ENCODE peak calls at places on chromosomes 12 and 14, in four cellular contexts. E is uterus, V is hepatocyte, D is foreskin keratinocyte. O is an unnamed sample.

GRCh38 chr14:21039059-21039422 is 3.1 kb upstream of the RNASE7 start:
- DNase-seq in E (peak), V (peak), D (no peak), O (no peak)

GRCh38 chr14:67533754-67534085 is 630 bp downstream of the PLEKHH1 start:
- DNase-seq in E (no peak), V (no peak), D (no peak), O (no peak)

GRCh38 chr12:6369916-6370575 is 5.3 kb downstream of the SCNN1A start:
- DNase-seq in E (no peak), V (no peak), D (no peak), O (no peak)

GRCh38 chr12:23895792-23896218 is 53.7 kb downstream of the SOX5 start:
- DNase-seq in E (no peak), V (no peak), D (no peak), O (no peak)

GRCh38 chr12:49098035-49098451 is 3.4 kb upstream of the DHH start:
- DNase-seq in E (no peak), V (peak), D (no peak), O (no peak)

GRCh38 chr12:26032719-26033241 is 74.3 kb downstream of the RASSF8 start:
- DNase-seq in E (no peak), V (peak), D (no peak), O (no peak)

GRCh38 chr14:78595797-78596196 is 425.6 kb downstream of the NRXN3 start:
- DNase-seq in E (no peak), V (peak), D (no peak), O (no peak)

GRCh38 chr12:77433799-77434198 is 368.4 kb upstream of the E2F7 start:
- DNase-seq in E (no peak), V (no peak), D (no peak), O (no peak)

GRCh38 chr14:68547305-68548193 is 245.3 kb downstream of the ZFP36L1 start:
- DNase-seq in E (peak), V (peak), D (peak), O (peak)

GRCh38 chr14:37063467-37064240 is 108.8 kb downstream of the SLC25A21 start:
- DNase-seq in E (no peak), V (no peak), D (no peak), O (no peak)

GRCh38 chr12:78759387-78759786 is 105.2 kb upstream of the SYT1 start:
- DNase-seq in E (no peak), V (peak), D (peak), O (no peak)

GRCh38 chr12:97487470-97487869 is 24.9 kb downstream of the RMST start:
- DNase-seq in E (no peak), V (no peak), D (no peak), O (no peak)

GRCh38 chr12:89316705-89317139 is 35.6 kb downstream of the DUSP6 start:
- DNase-seq in E (no peak), V (no peak), D (no peak), O (no peak)

GRCh38 chr14:105999361-106000028 is 473.1 kb downstream of the TMEM121 start:
- DNase-seq in E (no peak), V (peak), D (no peak), O (no peak)

GRCh38 chr12:106039646-106040404 is 98.9 kb downstream of the NUAK1 start:
- DNase-seq in E (no peak), V (no peak), D (no peak), O (no peak)

GRCh38 chr12:132955094-132955932 is 793 bp downstream of the ZNF605 start:
- DNase-seq in E (peak), V (peak), D (peak), O (no peak)

GRCh38 chr14:54807428-54807827 is 95.2 kb downstream of the GCH1 start:
- DNase-seq in E (no peak), V (no peak), D (no peak), O (no peak)

GRCh38 chr12:89343127-89343526 is 9.2 kb downstream of the DUSP6 start:
- DNase-seq in E (peak), V (peak), D (no peak), O (peak)

GRCh38 chr14:67497716-67498115 is 9.2 kb upstream of the TMEM229B start:
- DNase-seq in E (no peak), V (no peak), D (no peak), O (no peak)

GRCh38 chr12:69284131-69284530 is 44.8 kb downstream of the CPSF6 start:
- DNase-seq in E (peak), V (peak), D (no peak), O (peak)

GRCh38 chr14:68864301-68864810 is 71.5 kb upstream of the ZFP36L1 start:
- DNase-seq in E (no peak), V (no peak), D (no peak), O (no peak)

GRCh38 chr12:70165450-70165849 is 77.8 kb upstream of the CNOT2 start:
- DNase-seq in E (no peak), V (no peak), D (no peak), O (no peak)

GRCh38 chr12:96427269-96427729 is 27.1 kb upstream of the CDK17 start:
- DNase-seq in E (peak), V (peak), D (peak), O (peak)

GRCh38 chr14:98458702-98459101 is 813.3 kb downstream of the BCL11B start:
- DNase-seq in E (no peak), V (no peak), D (no peak), O (no peak)

GRCh38 chr12:3035815-3036702 is 41.1 kb upstream of the TSPAN9 start:
- DNase-seq in E (no peak), V (no peak), D (no peak), O (no peak)

GRCh38 chr12:108066583-108067234 is 62.4 kb upstream of the WSCD2 start:
- DNase-seq in E (no peak), V (no peak), D (no peak), O (no peak)

GRCh38 chr14:73143003-73143402 is 6.7 kb downstream of the PSEN1 start:
- DNase-seq in E (no peak), V (no peak), D (no peak), O (no peak)

DNA sequence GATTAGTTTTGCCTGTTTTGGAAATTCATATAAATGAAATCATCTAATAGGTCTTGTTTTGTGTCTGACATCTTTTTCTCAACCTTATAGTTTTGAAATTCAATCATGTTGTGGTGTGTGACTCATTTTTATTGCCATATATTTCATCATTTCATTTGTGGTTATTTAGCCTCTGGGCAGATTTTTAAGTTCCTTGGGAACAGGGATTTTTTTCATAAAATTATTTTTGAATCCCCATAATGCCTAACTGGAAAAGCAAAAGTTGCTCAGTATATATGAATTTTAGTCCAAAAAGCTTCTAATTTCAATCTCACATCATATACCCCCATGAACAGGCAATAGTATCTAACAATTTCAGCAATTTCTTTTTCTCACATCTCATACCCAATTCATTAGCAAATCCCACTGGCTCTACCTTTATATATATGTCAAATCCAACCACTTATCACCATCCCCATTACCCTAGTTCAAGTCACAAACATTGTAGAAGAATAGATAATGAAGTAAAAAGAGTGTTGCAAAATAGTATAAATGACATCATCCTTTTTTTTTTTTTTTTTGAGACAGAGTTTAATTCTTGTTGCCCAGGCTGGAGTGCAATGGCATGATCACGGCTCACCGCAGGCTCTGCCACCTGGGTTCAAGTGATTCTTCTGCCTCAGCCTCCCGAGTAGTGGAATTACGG is 2.6 kb upstream of the OR6J1 start:
- DNase-seq in E (no peak), V (no peak), D (peak), O (no peak)
- H3K27ac ChIP-seq in E (no peak), V (no peak), D (peak), O (no peak)

GRCh38 chr12:58347188-58347587 is 405.8 kb downstream of the ATP23 start:
- DNase-seq in E (no peak), V (no peak), D (no peak), O (no peak)
- H3K27ac ChIP-seq in E (no peak), V (no peak), D (no peak), O (no peak)

GRCh38 chr12:122306407-122306806 is 40.1 kb upstream of the VPS33A start:
- DNase-seq in E (no peak), V (no peak), D (no peak), O (no peak)
- H3K27ac ChIP-seq in E (no peak), V (no peak), D (no peak), O (no peak)

GRCh38 chr12:111037047-111037446 is 116.7 kb upstream of the MYL2 start:
- DNase-seq in E (no peak), V (no peak), D (no peak), O (no peak)
- H3K27ac ChIP-seq in E (no peak), V (no peak), D (no peak), O (no peak)

O was measured in thoracic aorta.